ENCODE peak calls at places on chromosomes 1 and 21, in ten cellular contexts. B, I, K, N, G, Z, E, A, X and C are unnamed samples.

GRCh38 chr1:244833734-244834595 is 1.5 kb upstream of the COX20 start:
- DNase-seq in B (peak; percentile 34), I (peak; percentile 81), K (peak; percentile 80), N (peak; percentile 45), G (peak; percentile 85), Z (peak; percentile 66), E (peak; percentile 72), A (peak; percentile 80), X (peak; percentile 47), C (peak; percentile 75)

GRCh38 chr1:182143825-182144661 is 82.5 kb upstream of the ZNF648 start:
- DNase-seq in B (peak; percentile 18), I (peak; percentile 86), K (no peak), N (peak; percentile 48), G (peak; percentile 31), Z (peak; percentile 16), E (peak; percentile 97), A (peak; percentile 83), X (peak; percentile 67), C (peak; percentile 56)

GRCh38 chr1:183061194-183061593 is 38.0 kb downstream of the LAMC1 start:
- DNase-seq in B (no peak), I (no peak), K (no peak), N (no peak), G (no peak), Z (no peak), E (peak; percentile 34), A (peak; percentile 51), X (no peak), C (no peak)

GRCh38 chr21:29335720-29336119 is 37.0 kb downstream of the BACH1 start:
- DNase-seq in B (no peak), I (no peak), K (no peak), N (no peak), G (peak; percentile 25), Z (no peak), E (peak; percentile 47), A (peak; percentile 39), X (no peak), C (no peak)

GRCh38 chr1:224722838-224723237 is 106.7 kb downstream of the CNIH3 start:
- DNase-seq in B (peak; percentile 8), I (no peak), K (no peak), N (no peak), G (no peak), Z (no peak), E (no peak), A (no peak), X (no peak), C (no peak)

GRCh38 chr21:39805983-39806382 is 61.0 kb downstream of the IGSF5 start:
- DNase-seq in B (no peak), I (no peak), K (no peak), N (no peak), G (peak; percentile 35), Z (no peak), E (no peak), A (no peak), X (no peak), C (no peak)

GRCh38 chr1:162656266-162656665 is 24.0 kb downstream of the DDR2 start:
- DNase-seq in B (no peak), I (no peak), K (no peak), N (no peak), G (peak; percentile 21), Z (no peak), E (no peak), A (no peak), X (no peak), C (no peak)

GRCh38 chr1:94801919-94802546 is 18.1 kb upstream of the SLC44A3 start:
- DNase-seq in B (no peak), I (peak; percentile 96), K (peak; percentile 68), N (peak; percentile 23), G (peak; percentile 83), Z (peak; percentile 38), E (peak; percentile 94), A (peak; percentile 91), X (peak; percentile 72), C (peak; percentile 86)

GRCh38 chr1:156626079-156626438 is 6.8 kb downstream of the HAPLN2 start:
- DNase-seq in B (no peak), I (no peak), K (no peak), N (no peak), G (no peak), Z (no peak), E (no peak), A (no peak), X (no peak), C (no peak)
- TF ChIP-seq CTCF in B (peak; percentile 10), I (no peak), K (no peak), N (no peak), G (no peak), Z (no peak), E (no peak), A (no peak), X (no peak), C (peak; percentile 61)

DNA sequence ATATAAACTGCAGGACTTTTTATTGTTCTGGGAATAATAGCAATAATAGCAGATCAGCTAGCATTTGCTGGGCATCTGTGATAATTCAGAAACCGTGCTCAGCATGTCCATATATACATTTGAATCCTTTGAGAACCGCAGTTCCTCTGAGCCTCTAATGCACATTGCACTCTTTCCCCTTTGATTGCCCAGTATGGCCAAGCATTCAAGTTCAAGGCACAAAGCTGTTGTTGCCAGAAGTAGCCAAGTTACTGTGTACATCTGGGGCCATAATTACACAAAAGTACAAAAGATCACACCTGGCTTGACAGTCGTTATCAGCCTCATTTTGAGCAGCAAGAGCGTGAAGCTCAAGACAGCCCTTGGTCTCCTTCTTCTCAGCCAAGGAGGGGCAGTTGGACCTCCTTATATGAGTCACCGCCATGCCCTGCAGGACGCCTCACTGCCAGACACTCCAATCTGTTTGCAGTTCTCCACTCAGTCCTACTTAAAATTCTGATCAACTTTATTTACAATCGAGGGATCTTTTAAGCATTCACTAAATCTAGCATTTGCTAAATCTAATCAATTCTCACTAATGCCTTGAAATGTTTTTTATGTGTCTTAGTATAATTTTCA is 216.0 kb downstream of the SLC35F3 start:
- DNase-seq in B (no peak), I (no peak), K (no peak), N (no peak), G (no peak), Z (no peak), E (no peak), A (no peak), X (no peak), C (no peak)
- TF ChIP-seq CTCF in B (no peak), I (no peak), K (no peak), N (no peak), G (no peak), Z (no peak), E (no peak), A (no peak), X (no peak), C (no peak)

GRCh38 chr1:156893048-156893953 is at the start of gene PEAR1:
- DNase-seq in B (peak; percentile 72), I (peak; percentile 53), K (no peak), N (peak; percentile 79), G (no peak), Z (no peak), E (no peak), A (peak; percentile 70), X (no peak), C (no peak)
- TF ChIP-seq CTCF in B (peak; percentile 33), I (peak; percentile 10), K (no peak), N (no peak), G (no peak), Z (no peak), E (no peak), A (no peak), X (no peak), C (peak; percentile 26)

GRCh38 chr1:6109688-6110087 is 64.0 kb downstream of the KCNAB2 start:
- DNase-seq in B (no peak), I (no peak), K (no peak), N (peak; percentile 3), G (no peak), Z (no peak), E (no peak), A (no peak), X (no peak), C (no peak)

GRCh38 chr1:6108476-6108875 is 62.8 kb downstream of the KCNAB2 start:
- DNase-seq in B (no peak), I (no peak), K (no peak), N (no peak), G (no peak), Z (no peak), E (no peak), A (no peak), X (no peak), C (no peak)

GRCh38 chr1:6110326-6110725 is 64.6 kb downstream of the KCNAB2 start:
- DNase-seq in B (no peak), I (no peak), K (no peak), N (peak; percentile 0), G (no peak), Z (no peak), E (no peak), A (no peak), X (no peak), C (no peak)

GRCh38 chr1:6107409-6108356 is 62.0 kb downstream of the KCNAB2 start:
- DNase-seq in B (no peak), I (no peak), K (no peak), N (no peak), G (no peak), Z (no peak), E (no peak), A (no peak), X (no peak), C (no peak)

GRCh38 chr1:6108937-6109636 is 63.4 kb downstream of the KCNAB2 start:
- DNase-seq in B (peak; percentile 42), I (peak; percentile 54), K (peak; percentile 35), N (peak; percentile 17), G (peak; percentile 89), Z (peak; percentile 66), E (peak; percentile 51), A (peak; percentile 60), X (no peak), C (peak; percentile 41)
- TF ChIP-seq CTCF in B (no peak), I (peak; percentile 55), K (peak; percentile 79), N (no peak), G (peak; percentile 96), Z (no peak), E (peak; percentile 53), A (peak; percentile 70), X (peak; percentile 64), C (peak; percentile 84)

DNA sequence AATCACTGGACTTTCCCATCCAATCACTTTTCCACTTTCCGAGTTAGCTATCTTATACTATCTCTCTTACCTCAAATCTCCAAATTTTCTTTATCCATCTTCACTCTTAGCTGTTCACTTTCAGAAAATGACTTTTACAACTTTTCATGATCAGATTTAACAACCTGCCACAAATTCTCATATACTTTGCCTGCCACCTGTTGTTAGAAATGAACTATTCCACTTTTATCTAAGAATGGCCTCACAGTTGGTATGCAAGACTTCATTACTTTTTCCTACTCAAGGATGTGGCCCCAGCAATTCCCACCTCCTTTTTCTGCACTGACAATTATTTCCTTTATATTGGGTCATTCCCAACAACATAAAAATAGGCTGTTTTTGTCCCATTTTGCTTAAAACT is 93.6 kb upstream of the DEPDC1 start:
- DNase-seq in B (no peak), I (no peak), K (no peak), N (no peak), G (peak; percentile 7), Z (no peak), E (no peak), A (no peak), X (no peak), C (no peak)
- TF ChIP-seq CTCF in B (no peak), I (no peak), K (no peak), N (no peak), G (peak; percentile 53), Z (no peak), E (no peak), A (no peak), X (no peak), C (no peak)

DNA sequence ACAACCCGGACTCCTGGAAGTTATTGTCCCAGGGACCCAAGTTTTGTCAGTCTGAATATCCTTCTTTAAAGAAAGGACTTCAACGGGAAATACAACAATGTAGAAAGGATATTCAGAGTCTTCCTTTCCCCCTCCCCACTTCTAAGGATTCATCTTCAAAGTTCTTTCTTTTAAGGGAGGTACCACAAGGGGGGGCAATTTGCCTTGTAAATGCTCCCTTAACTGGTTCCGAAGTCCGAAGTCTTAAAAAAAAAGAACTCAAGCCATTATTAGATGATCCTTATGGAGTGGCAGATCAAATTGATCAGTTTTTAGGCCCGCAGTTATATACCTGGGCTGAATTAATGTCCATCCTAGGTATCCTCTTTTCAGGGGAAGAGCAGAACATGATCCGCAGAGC is 47.0 kb downstream of the SERINC2 start:
- DNase-seq in B (no peak), I (peak; percentile 57), K (no peak), N (no peak), G (peak; percentile 27), Z (no peak), E (peak; percentile 60), A (peak; percentile 45), X (no peak), C (no peak)
- TF ChIP-seq CTCF in B (peak; percentile 26), I (peak; percentile 36), K (peak; percentile 26), N (no peak), G (peak; percentile 55), Z (no peak), E (peak; percentile 40), A (peak; percentile 24), X (peak; percentile 10), C (peak; percentile 75)